ENCODE peak calls at places on chromosomes 13 and 19, in nine cellular contexts. One of them, this sample, is unnamed.

GRCh38 chr19:33388231-33388816 is 14.8 kb downstream of the CEBPG start:
- DNase-seq in ascending aorta: peak
- DNase-seq in NCI-H2107: no peak
- DNase-seq in central memory CD4-positive, alpha-beta T cell: no peak
- DNase-seq in HepG2: no peak
- DNase-seq in esophagus squamous epithelium: no peak
- DNase-seq in astrocyte of the spinal cord: no peak
- DNase-seq in T1000: no peak
- DNase-seq in upper lobe of right lung: peak
- DNase-seq in this sample: peak

GRCh38 chr13:108069521-108070210 is 145.7 kb downstream of the LIG4 start:
- DNase-seq in ascending aorta: no peak
- DNase-seq in NCI-H2107: no peak
- DNase-seq in central memory CD4-positive, alpha-beta T cell: no peak
- DNase-seq in HepG2: no peak
- DNase-seq in esophagus squamous epithelium: no peak
- DNase-seq in astrocyte of the spinal cord: no peak
- DNase-seq in T1000: no peak
- DNase-seq in upper lobe of right lung: no peak
- DNase-seq in this sample: no peak

GRCh38 chr19:37909661-37910199 is 2.7 kb downstream of the SIPA1L3 start:
- DNase-seq in ascending aorta: no peak
- DNase-seq in NCI-H2107: no peak
- DNase-seq in central memory CD4-positive, alpha-beta T cell: no peak
- DNase-seq in HepG2: no peak
- DNase-seq in esophagus squamous epithelium: no peak
- DNase-seq in astrocyte of the spinal cord: no peak
- DNase-seq in T1000: no peak
- DNase-seq in upper lobe of right lung: no peak
- DNase-seq in this sample: no peak

GRCh38 chr13:52159159-52159982 is at the start of gene NEK3:
- DNase-seq in ascending aorta: peak
- DNase-seq in NCI-H2107: peak
- DNase-seq in central memory CD4-positive, alpha-beta T cell: peak
- DNase-seq in HepG2: peak
- DNase-seq in esophagus squamous epithelium: peak
- DNase-seq in astrocyte of the spinal cord: peak
- DNase-seq in T1000: no peak
- DNase-seq in upper lobe of right lung: peak
- DNase-seq in this sample: peak

GRCh38 chr19:30540671-30541210 is 168.6 kb downstream of the ZNF536 start:
- DNase-seq in ascending aorta: no peak
- DNase-seq in NCI-H2107: no peak
- DNase-seq in central memory CD4-positive, alpha-beta T cell: no peak
- DNase-seq in HepG2: no peak
- DNase-seq in esophagus squamous epithelium: no peak
- DNase-seq in astrocyte of the spinal cord: no peak
- DNase-seq in T1000: no peak
- DNase-seq in upper lobe of right lung: no peak
- DNase-seq in this sample: no peak

GRCh38 chr19:41896581-41896942 is 13.6 kb downstream of the ARHGEF1 start:
- DNase-seq in ascending aorta: no peak
- DNase-seq in NCI-H2107: no peak
- DNase-seq in central memory CD4-positive, alpha-beta T cell: no peak
- DNase-seq in HepG2: no peak
- DNase-seq in esophagus squamous epithelium: no peak
- DNase-seq in astrocyte of the spinal cord: no peak
- DNase-seq in T1000: no peak
- DNase-seq in upper lobe of right lung: no peak
- DNase-seq in this sample: no peak

GRCh38 chr13:73874460-73874859 is 259.7 kb downstream of the KLF12 start:
- DNase-seq in ascending aorta: no peak
- DNase-seq in NCI-H2107: no peak
- DNase-seq in central memory CD4-positive, alpha-beta T cell: no peak
- DNase-seq in HepG2: no peak
- DNase-seq in esophagus squamous epithelium: no peak
- DNase-seq in astrocyte of the spinal cord: no peak
- DNase-seq in T1000: no peak
- DNase-seq in upper lobe of right lung: no peak
- DNase-seq in this sample: no peak

GRCh38 chr19:14375582-14376291 is 5.5 kb upstream of the ADGRE5 start:
- DNase-seq in ascending aorta: peak
- DNase-seq in NCI-H2107: no peak
- DNase-seq in central memory CD4-positive, alpha-beta T cell: no peak
- DNase-seq in HepG2: no peak
- DNase-seq in esophagus squamous epithelium: no peak
- DNase-seq in astrocyte of the spinal cord: no peak
- DNase-seq in T1000: no peak
- DNase-seq in upper lobe of right lung: no peak
- DNase-seq in this sample: peak

GRCh38 chr13:113034451-113035208 is 65.6 kb downstream of the MCF2L start:
- DNase-seq in ascending aorta: no peak
- DNase-seq in NCI-H2107: no peak
- DNase-seq in central memory CD4-positive, alpha-beta T cell: no peak
- DNase-seq in HepG2: peak
- DNase-seq in esophagus squamous epithelium: no peak
- DNase-seq in astrocyte of the spinal cord: peak
- DNase-seq in T1000: peak
- DNase-seq in upper lobe of right lung: no peak
- DNase-seq in this sample: no peak

GRCh38 chr19:2982983-2983350 is 5.6 kb downstream of the TLE6 start:
- DNase-seq in ascending aorta: peak
- DNase-seq in NCI-H2107: peak
- DNase-seq in central memory CD4-positive, alpha-beta T cell: no peak
- DNase-seq in HepG2: no peak
- DNase-seq in esophagus squamous epithelium: no peak
- DNase-seq in astrocyte of the spinal cord: peak
- DNase-seq in T1000: no peak
- DNase-seq in upper lobe of right lung: peak
- DNase-seq in this sample: peak

GRCh38 chr19:2302319-2303208 is 5.4 kb downstream of the LINGO3 start:
- DNase-seq in ascending aorta: peak
- DNase-seq in NCI-H2107: no peak
- DNase-seq in central memory CD4-positive, alpha-beta T cell: no peak
- DNase-seq in HepG2: no peak
- DNase-seq in esophagus squamous epithelium: no peak
- DNase-seq in astrocyte of the spinal cord: peak
- DNase-seq in T1000: no peak
- DNase-seq in upper lobe of right lung: no peak
- DNase-seq in this sample: no peak

GRCh38 chr13:74132768-74133656 is 1.2 kb downstream of the KLF12 start:
- DNase-seq in ascending aorta: peak
- DNase-seq in NCI-H2107: no peak
- DNase-seq in central memory CD4-positive, alpha-beta T cell: peak
- DNase-seq in HepG2: no peak
- DNase-seq in esophagus squamous epithelium: peak
- DNase-seq in astrocyte of the spinal cord: peak
- DNase-seq in T1000: no peak
- DNase-seq in upper lobe of right lung: peak
- DNase-seq in this sample: peak

GRCh38 chr19:4721196-4721595 is 2.4 kb downstream of the DPP9 start:
- DNase-seq in ascending aorta: no peak
- DNase-seq in NCI-H2107: no peak
- DNase-seq in central memory CD4-positive, alpha-beta T cell: no peak
- DNase-seq in HepG2: no peak
- DNase-seq in esophagus squamous epithelium: no peak
- DNase-seq in astrocyte of the spinal cord: no peak
- DNase-seq in T1000: no peak
- DNase-seq in upper lobe of right lung: no peak
- DNase-seq in this sample: no peak

GRCh38 chr13:113155201-113155600 is 3.2 kb upstream of the PROZ start:
- DNase-seq in ascending aorta: peak
- DNase-seq in NCI-H2107: no peak
- DNase-seq in central memory CD4-positive, alpha-beta T cell: no peak
- DNase-seq in HepG2: no peak
- DNase-seq in esophagus squamous epithelium: no peak
- DNase-seq in astrocyte of the spinal cord: no peak
- DNase-seq in T1000: no peak
- DNase-seq in upper lobe of right lung: no peak
- DNase-seq in this sample: no peak

GRCh38 chr13:37995052-37995451 is 125.5 kb upstream of the TRPC4 start:
- DNase-seq in ascending aorta: no peak
- DNase-seq in NCI-H2107: no peak
- DNase-seq in central memory CD4-positive, alpha-beta T cell: no peak
- DNase-seq in HepG2: no peak
- DNase-seq in esophagus squamous epithelium: no peak
- DNase-seq in astrocyte of the spinal cord: peak
- DNase-seq in T1000: no peak
- DNase-seq in upper lobe of right lung: no peak
- DNase-seq in this sample: no peak

GRCh38 chr13:109940637-109941036 is 154.3 kb upstream of the IRS2 start:
- DNase-seq in ascending aorta: no peak
- DNase-seq in NCI-H2107: no peak
- DNase-seq in central memory CD4-positive, alpha-beta T cell: no peak
- DNase-seq in HepG2: no peak
- DNase-seq in esophagus squamous epithelium: no peak
- DNase-seq in astrocyte of the spinal cord: no peak
- DNase-seq in T1000: no peak
- DNase-seq in upper lobe of right lung: no peak
- DNase-seq in this sample: no peak

GRCh38 chr19:7998081-7998480 is 7.4 kb downstream of the ELAVL1 start:
- DNase-seq in ascending aorta: no peak
- DNase-seq in NCI-H2107: no peak
- DNase-seq in central memory CD4-positive, alpha-beta T cell: no peak
- DNase-seq in HepG2: no peak
- DNase-seq in esophagus squamous epithelium: no peak
- DNase-seq in astrocyte of the spinal cord: peak
- DNase-seq in T1000: no peak
- DNase-seq in upper lobe of right lung: no peak
- DNase-seq in this sample: no peak

GRCh38 chr13:71368301-71368700 is 498.7 kb downstream of the DACH1 start:
- DNase-seq in ascending aorta: no peak
- DNase-seq in NCI-H2107: no peak
- DNase-seq in central memory CD4-positive, alpha-beta T cell: no peak
- DNase-seq in HepG2: no peak
- DNase-seq in esophagus squamous epithelium: no peak
- DNase-seq in astrocyte of the spinal cord: no peak
- DNase-seq in T1000: no peak
- DNase-seq in upper lobe of right lung: no peak
- DNase-seq in this sample: no peak

GRCh38 chr19:47601180-47601904 is 7.6 kb upstream of the BICRA start:
- DNase-seq in ascending aorta: no peak
- DNase-seq in NCI-H2107: no peak
- DNase-seq in central memory CD4-positive, alpha-beta T cell: no peak
- DNase-seq in HepG2: peak
- DNase-seq in esophagus squamous epithelium: no peak
- DNase-seq in astrocyte of the spinal cord: no peak
- DNase-seq in T1000: no peak
- DNase-seq in upper lobe of right lung: no peak
- DNase-seq in this sample: no peak

GRCh38 chr13:73835138-73835721 is 299.0 kb downstream of the KLF12 start:
- DNase-seq in ascending aorta: no peak
- DNase-seq in NCI-H2107: no peak
- DNase-seq in central memory CD4-positive, alpha-beta T cell: peak
- DNase-seq in HepG2: peak
- DNase-seq in esophagus squamous epithelium: no peak
- DNase-seq in astrocyte of the spinal cord: peak
- DNase-seq in T1000: no peak
- DNase-seq in upper lobe of right lung: no peak
- DNase-seq in this sample: no peak

GRCh38 chr19:44552324-44552723 is 22.8 kb upstream of the CEACAM20 start:
- DNase-seq in ascending aorta: no peak
- DNase-seq in NCI-H2107: no peak
- DNase-seq in central memory CD4-positive, alpha-beta T cell: no peak
- DNase-seq in HepG2: peak
- DNase-seq in esophagus squamous epithelium: no peak
- DNase-seq in astrocyte of the spinal cord: no peak
- DNase-seq in T1000: no peak
- DNase-seq in upper lobe of right lung: peak
- DNase-seq in this sample: no peak

This sample was measured in posterior vena cava.